ENCODE peak calls at places on chromosomes 7 and 10, in ten cellular contexts. R, J, E, L, N, W, Z, K, A and O are unnamed samples.

GRCh38 chr7:134552105-134552504 is 3.2 kb downstream of the AKR1B15 start:
- DNase-seq in R (peak; percentile 21), J (no peak), E (no peak), L (no peak), N (no peak), W (no peak), Z (peak; percentile 40), K (no peak), A (peak; percentile 33), O (peak; percentile 31)

GRCh38 chr7:118496138-118496644 is 271.7 kb downstream of the ANKRD7 start:
- DNase-seq in R (no peak), J (no peak), E (no peak), L (no peak), N (peak; percentile 44), W (no peak), Z (no peak), K (no peak), A (no peak), O (no peak)

GRCh38 chr7:150737265-150738055 is at the start of gene GIMAP5:
- DNase-seq in R (peak; percentile 17), J (no peak), E (no peak), L (peak; percentile 10), N (no peak), W (peak; percentile 63), Z (no peak), K (no peak), A (no peak), O (no peak)

GRCh38 chr7:132969520-132969919 is 112.4 kb downstream of the CHCHD3 start:
- DNase-seq in R (no peak), J (no peak), E (no peak), L (no peak), N (no peak), W (no peak), Z (no peak), K (no peak), A (no peak), O (no peak)

GRCh38 chr10:60175418-60175817 is 214.3 kb downstream of the ANK3 start:
- DNase-seq in R (no peak), J (no peak), E (no peak), L (no peak), N (no peak), W (no peak), Z (no peak), K (no peak), A (no peak), O (peak; percentile 22)

GRCh38 chr7:66043681-66044497 is 31.7 kb upstream of the ASL start:
- DNase-seq in R (peak; percentile 35), J (peak; percentile 43), E (no peak), L (no peak), N (peak; percentile 78), W (peak; percentile 41), Z (peak; percentile 60), K (no peak), A (peak; percentile 8), O (peak; percentile 41)

GRCh38 chr7:19024261-19024660 is 93.2 kb downstream of the TWIST1 start:
- DNase-seq in R (no peak), J (no peak), E (no peak), L (no peak), N (no peak), W (no peak), Z (no peak), K (no peak), A (peak; percentile 52), O (no peak)

GRCh38 chr10:97714401-97715258 is 1.1 kb downstream of the MARVELD1 start:
- DNase-seq in R (peak; percentile 39), J (no peak), E (peak; percentile 34), L (peak; percentile 50), N (no peak), W (peak; percentile 56), Z (peak; percentile 75), K (peak; percentile 45), A (peak; percentile 77), O (peak; percentile 60)

GRCh38 chr10:78688221-78688944 is 380.4 kb upstream of the ZMIZ1 start:
- DNase-seq in R (no peak), J (no peak), E (no peak), L (no peak), N (peak; percentile 23), W (no peak), Z (no peak), K (no peak), A (no peak), O (no peak)

GRCh38 chr7:4700577-4701235 is 18.6 kb downstream of the FOXK1 start:
- DNase-seq in R (no peak), J (no peak), E (no peak), L (no peak), N (no peak), W (no peak), Z (peak; percentile 35), K (no peak), A (peak; percentile 91), O (no peak)

GRCh38 chr10:97843296-97843671 is 6.4 kb upstream of the GOLGA7B start:
- DNase-seq in R (peak; percentile 42), J (no peak), E (no peak), L (no peak), N (peak; percentile 42), W (no peak), Z (no peak), K (no peak), A (no peak), O (no peak)

GRCh38 chr7:136266457-136266856 is 289.3 kb upstream of the MTPN start:
- DNase-seq in R (no peak), J (no peak), E (no peak), L (no peak), N (no peak), W (no peak), Z (no peak), K (no peak), A (no peak), O (no peak)

GRCh38 chr7:93171606-93172226 is 23.5 kb upstream of the SAMD9L start:
- DNase-seq in R (no peak), J (no peak), E (no peak), L (no peak), N (peak; percentile 10), W (no peak), Z (no peak), K (no peak), A (peak; percentile 11), O (no peak)

GRCh38 chr7:121697731-121698396 is 175.1 kb upstream of the PTPRZ1 start:
- DNase-seq in R (no peak), J (no peak), E (no peak), L (no peak), N (peak; percentile 70), W (no peak), Z (no peak), K (no peak), A (no peak), O (no peak)

GRCh38 chr7:143408686-143409551 is at the start of gene EPHA1:
- DNase-seq in R (peak; percentile 66), J (no peak), E (no peak), L (no peak), N (peak; percentile 65), W (peak; percentile 39), Z (peak; percentile 82), K (no peak), A (no peak), O (no peak)

GRCh38 chr7:43362652-43363428 is 220.1 kb upstream of the STK17A start:
- DNase-seq in R (no peak), J (peak; percentile 61), E (no peak), L (no peak), N (peak; percentile 75), W (no peak), Z (no peak), K (no peak), A (peak; percentile 79), O (peak; percentile 30)

GRCh38 chr7:38585551-38585950 is 45.6 kb downstream of the AMPH start:
- DNase-seq in R (no peak), J (no peak), E (no peak), L (no peak), N (no peak), W (no peak), Z (no peak), K (no peak), A (no peak), O (no peak)

GRCh38 chr10:98349508-98349922 is 65.5 kb downstream of the PYROXD2 start:
- DNase-seq in R (no peak), J (no peak), E (no peak), L (no peak), N (peak; percentile 13), W (no peak), Z (no peak), K (no peak), A (peak; percentile 99), O (no peak)

GRCh38 chr10:132536241-132536963 is 1.2 kb upstream of the INPP5A start:
- DNase-seq in R (no peak), J (no peak), E (peak; percentile 2), L (peak; percentile 24), N (peak; percentile 12), W (no peak), Z (no peak), K (no peak), A (no peak), O (no peak)

GRCh38 chr10:104076743-104077160 is 8.9 kb downstream of the COL17A1 start:
- DNase-seq in R (no peak), J (peak; percentile 10), E (no peak), L (no peak), N (peak; percentile 96), W (no peak), Z (no peak), K (no peak), A (peak; percentile 53), O (no peak)

GRCh38 chr7:33849961-33850559 is 55.3 kb upstream of the BMPER start:
- DNase-seq in R (no peak), J (no peak), E (no peak), L (no peak), N (no peak), W (no peak), Z (no peak), K (no peak), A (no peak), O (no peak)

GRCh38 chr7:12674861-12675260 is 12.6 kb upstream of the ARL4A start:
- DNase-seq in R (peak; percentile 73), J (no peak), E (no peak), L (peak; percentile 49), N (peak; percentile 69), W (peak; percentile 21), Z (no peak), K (no peak), A (peak; percentile 66), O (peak; percentile 12)

GRCh38 chr10:72053690-72054089 is 34.7 kb downstream of the SPOCK2 start:
- DNase-seq in R (no peak), J (no peak), E (no peak), L (no peak), N (no peak), W (no peak), Z (no peak), K (no peak), A (no peak), O (no peak)

GRCh38 chr7:101453617-101454016 is 90.9 kb downstream of the COL26A1 start:
- DNase-seq in R (no peak), J (no peak), E (no peak), L (no peak), N (no peak), W (no peak), Z (no peak), K (no peak), A (no peak), O (no peak)

GRCh38 chr7:35362341-35362740 is 108.4 kb upstream of the TBX20 start:
- DNase-seq in R (no peak), J (no peak), E (no peak), L (no peak), N (no peak), W (no peak), Z (no peak), K (no peak), A (no peak), O (no peak)